ENCODE peak calls at places on chromosomes 4 and X, in six cellular contexts. One of them, this sample, is unnamed.

GRCh38 chr4:6056976-6057766 is 38.9 kb upstream of the C4orf50 start:
- DNase-seq in choroid plexus epithelial cell: no peak
- DNase-seq in BE2C: no peak
- DNase-seq in RWPE1: no peak
- DNase-seq in ecto neural progenitor cell: no peak
- DNase-seq in tibial nerve: no peak
- DNase-seq in this sample: peak

GRCh38 chr4:24753519-24753918 is 41.9 kb upstream of the SOD3 start:
- DNase-seq in choroid plexus epithelial cell: peak
- DNase-seq in BE2C: no peak
- DNase-seq in RWPE1: peak
- DNase-seq in ecto neural progenitor cell: no peak
- DNase-seq in tibial nerve: no peak
- DNase-seq in this sample: no peak

GRCh38 chr4:89704651-89705395 is 132.1 kb downstream of the SNCA start:
- DNase-seq in choroid plexus epithelial cell: no peak
- DNase-seq in BE2C: no peak
- DNase-seq in RWPE1: no peak
- DNase-seq in ecto neural progenitor cell: no peak
- DNase-seq in tibial nerve: no peak
- DNase-seq in this sample: no peak

GRCh38 chrX:19760345-19760744 is 127.1 kb downstream of the SH3KBP1 start:
- DNase-seq in choroid plexus epithelial cell: no peak
- DNase-seq in BE2C: no peak
- DNase-seq in RWPE1: no peak
- DNase-seq in ecto neural progenitor cell: no peak
- DNase-seq in tibial nerve: no peak
- DNase-seq in this sample: no peak

GRCh38 chr4:128393111-128393704 is 105.6 kb upstream of the PGRMC2 start:
- DNase-seq in choroid plexus epithelial cell: peak
- DNase-seq in BE2C: peak
- DNase-seq in RWPE1: no peak
- DNase-seq in ecto neural progenitor cell: no peak
- DNase-seq in tibial nerve: no peak
- DNase-seq in this sample: no peak

GRCh38 chr4:78197947-78198346 is 140.8 kb downstream of the FRAS1 start:
- DNase-seq in choroid plexus epithelial cell: no peak
- DNase-seq in BE2C: no peak
- DNase-seq in RWPE1: no peak
- DNase-seq in ecto neural progenitor cell: no peak
- DNase-seq in tibial nerve: no peak
- DNase-seq in this sample: no peak

GRCh38 chrX:123736333-123736921 is 3.6 kb upstream of the THOC2 start:
- DNase-seq in choroid plexus epithelial cell: peak
- DNase-seq in BE2C: peak
- DNase-seq in RWPE1: no peak
- DNase-seq in ecto neural progenitor cell: no peak
- DNase-seq in tibial nerve: no peak
- DNase-seq in this sample: no peak

GRCh38 chr4:113069212-113069892 is 19.9 kb downstream of the ANK2 start:
- DNase-seq in choroid plexus epithelial cell: no peak
- DNase-seq in BE2C: no peak
- DNase-seq in RWPE1: no peak
- DNase-seq in ecto neural progenitor cell: no peak
- DNase-seq in tibial nerve: no peak
- DNase-seq in this sample: no peak

GRCh38 chr4:99149620-99150019 is 5.5 kb upstream of the ADH4 start:
- DNase-seq in choroid plexus epithelial cell: no peak
- DNase-seq in BE2C: no peak
- DNase-seq in RWPE1: no peak
- DNase-seq in ecto neural progenitor cell: no peak
- DNase-seq in tibial nerve: no peak
- DNase-seq in this sample: no peak

GRCh38 chr4:42278709-42279324 is 118.5 kb upstream of the SHISA3 start:
- DNase-seq in choroid plexus epithelial cell: no peak
- DNase-seq in BE2C: no peak
- DNase-seq in RWPE1: no peak
- DNase-seq in ecto neural progenitor cell: no peak
- DNase-seq in tibial nerve: no peak
- DNase-seq in this sample: no peak

GRCh38 chr4:8648816-8649630 is 56.5 kb downstream of the CPZ start:
- DNase-seq in choroid plexus epithelial cell: no peak
- DNase-seq in BE2C: no peak
- DNase-seq in RWPE1: no peak
- DNase-seq in ecto neural progenitor cell: peak
- DNase-seq in tibial nerve: no peak
- DNase-seq in this sample: no peak

GRCh38 chr4:26496207-26496783 is 6.0 kb upstream of the CCKAR start:
- DNase-seq in choroid plexus epithelial cell: no peak
- DNase-seq in BE2C: no peak
- DNase-seq in RWPE1: no peak
- DNase-seq in ecto neural progenitor cell: no peak
- DNase-seq in tibial nerve: no peak
- DNase-seq in this sample: no peak

GRCh38 chrX:128518508-128518907 is 466.3 kb upstream of the ACTRT1 start:
- DNase-seq in choroid plexus epithelial cell: peak
- DNase-seq in BE2C: no peak
- DNase-seq in RWPE1: peak
- DNase-seq in ecto neural progenitor cell: no peak
- DNase-seq in tibial nerve: no peak
- DNase-seq in this sample: no peak

GRCh38 chrX:82813671-82814078 is 694.4 kb upstream of the POU3F4 start:
- DNase-seq in choroid plexus epithelial cell: peak
- DNase-seq in BE2C: no peak
- DNase-seq in RWPE1: peak
- DNase-seq in ecto neural progenitor cell: no peak
- DNase-seq in tibial nerve: no peak
- DNase-seq in this sample: no peak

GRCh38 chr4:148575577-148575976 is 133.4 kb upstream of the NR3C2 start:
- DNase-seq in choroid plexus epithelial cell: no peak
- DNase-seq in BE2C: no peak
- DNase-seq in RWPE1: no peak
- DNase-seq in ecto neural progenitor cell: no peak
- DNase-seq in tibial nerve: no peak
- DNase-seq in this sample: no peak

GRCh38 chr4:1533501-1534064 is 127.3 kb upstream of the NKX1-1 start:
- DNase-seq in choroid plexus epithelial cell: no peak
- DNase-seq in BE2C: no peak
- DNase-seq in RWPE1: no peak
- DNase-seq in ecto neural progenitor cell: no peak
- DNase-seq in tibial nerve: no peak
- DNase-seq in this sample: no peak

GRCh38 chr4:150209140-150209829 is 131.0 kb downstream of the DCLK2 start:
- DNase-seq in choroid plexus epithelial cell: peak
- DNase-seq in BE2C: peak
- DNase-seq in RWPE1: peak
- DNase-seq in ecto neural progenitor cell: no peak
- DNase-seq in tibial nerve: peak
- DNase-seq in this sample: peak

GRCh38 chr4:139603576-139604387 is 47.8 kb upstream of the SETD7 start:
- DNase-seq in choroid plexus epithelial cell: peak
- DNase-seq in BE2C: peak
- DNase-seq in RWPE1: peak
- DNase-seq in ecto neural progenitor cell: no peak
- DNase-seq in tibial nerve: no peak
- DNase-seq in this sample: peak

GRCh38 chr4:117783716-117784115 is 250.6 kb upstream of the NDST3 start:
- DNase-seq in choroid plexus epithelial cell: peak
- DNase-seq in BE2C: no peak
- DNase-seq in RWPE1: peak
- DNase-seq in ecto neural progenitor cell: no peak
- DNase-seq in tibial nerve: no peak
- DNase-seq in this sample: no peak

GRCh38 chrX:71128915-71129765 is 10.7 kb downstream of the MED12 start:
- DNase-seq in choroid plexus epithelial cell: peak
- DNase-seq in BE2C: peak
- DNase-seq in RWPE1: peak
- DNase-seq in ecto neural progenitor cell: peak
- DNase-seq in tibial nerve: peak
- DNase-seq in this sample: peak